ENCODE peak calls at places on chromosomes 16 and 17, in nine cellular contexts. One of them, this sample, is unnamed.

GRCh38 chr17:74354123-74354522 is 7.5 kb downstream of the BTBD17 start:
- DNase-seq in heart right ventricle: peak
- DNase-seq in GM23248: peak
- DNase-seq in lower leg skin: no peak
- DNase-seq in kidney epithelial cell: no peak
- DNase-seq in ovary: no peak
- DNase-seq in AG04450: no peak
- DNase-seq in mucosa of descending colon: no peak
- DNase-seq in dorsolateral prefrontal cortex: peak
- DNase-seq in this sample: no peak

GRCh38 chr16:51243836-51244483 is 92.9 kb upstream of the SALL1 start:
- DNase-seq in GM23248: no peak
- DNase-seq in AG04450: no peak
- DNase-seq in heart right ventricle: no peak
- DNase-seq in kidney epithelial cell: peak
- DNase-seq in mucosa of descending colon: no peak
- DNase-seq in ovary: no peak
- DNase-seq in lower leg skin: no peak
- DNase-seq in dorsolateral prefrontal cortex: no peak
- DNase-seq in this sample: no peak

GRCh38 chr17:72677714-72678390 is 414.6 kb downstream of the SLC39A11 start:
- DNase-seq in heart right ventricle: no peak
- DNase-seq in GM23248: peak
- DNase-seq in mucosa of descending colon: no peak
- DNase-seq in kidney epithelial cell: peak
- DNase-seq in dorsolateral prefrontal cortex: no peak
- DNase-seq in lower leg skin: no peak
- DNase-seq in ovary: no peak
- DNase-seq in AG04450: peak
- DNase-seq in this sample: no peak

GRCh38 chr17:59002848-59003247 is 103.8 kb downstream of the TRIM37 start:
- DNase-seq in mucosa of descending colon: no peak
- DNase-seq in heart right ventricle: no peak
- DNase-seq in kidney epithelial cell: no peak
- DNase-seq in lower leg skin: no peak
- DNase-seq in dorsolateral prefrontal cortex: no peak
- DNase-seq in ovary: no peak
- DNase-seq in AG04450: no peak
- DNase-seq in GM23248: peak
- DNase-seq in this sample: no peak

GRCh38 chr17:40482722-40483121 is 18.7 kb downstream of the TNS4 start:
- DNase-seq in ovary: no peak
- DNase-seq in lower leg skin: no peak
- DNase-seq in AG04450: no peak
- DNase-seq in heart right ventricle: no peak
- DNase-seq in mucosa of descending colon: no peak
- DNase-seq in dorsolateral prefrontal cortex: no peak
- DNase-seq in kidney epithelial cell: no peak
- DNase-seq in GM23248: no peak
- DNase-seq in this sample: no peak

GRCh38 chr17:17358060-17358751 is 55.0 kb downstream of the NT5M start:
- DNase-seq in mucosa of descending colon: no peak
- DNase-seq in ovary: no peak
- DNase-seq in kidney epithelial cell: no peak
- DNase-seq in AG04450: no peak
- DNase-seq in GM23248: no peak
- DNase-seq in dorsolateral prefrontal cortex: peak
- DNase-seq in heart right ventricle: no peak
- DNase-seq in lower leg skin: no peak
- DNase-seq in this sample: no peak

GRCh38 chr16:84042879-84043485 is 387 bp upstream of the SLC38A8 start:
- DNase-seq in AG04450: no peak
- DNase-seq in dorsolateral prefrontal cortex: no peak
- DNase-seq in ovary: no peak
- DNase-seq in GM23248: no peak
- DNase-seq in kidney epithelial cell: no peak
- DNase-seq in mucosa of descending colon: peak
- DNase-seq in heart right ventricle: no peak
- DNase-seq in lower leg skin: no peak
- DNase-seq in this sample: no peak

GRCh38 chr17:75110307-75110937 is 653 bp downstream of the ARMC7 start:
- DNase-seq in GM23248: peak
- DNase-seq in ovary: no peak
- DNase-seq in heart right ventricle: no peak
- DNase-seq in dorsolateral prefrontal cortex: no peak
- DNase-seq in kidney epithelial cell: no peak
- DNase-seq in lower leg skin: no peak
- DNase-seq in AG04450: no peak
- DNase-seq in mucosa of descending colon: no peak
- DNase-seq in this sample: no peak

GRCh38 chr16:66701516-66701915 is 5.0 kb upstream of the CMTM4 start:
- DNase-seq in lower leg skin: no peak
- DNase-seq in AG04450: no peak
- DNase-seq in heart right ventricle: no peak
- DNase-seq in GM23248: peak
- DNase-seq in mucosa of descending colon: no peak
- DNase-seq in kidney epithelial cell: no peak
- DNase-seq in dorsolateral prefrontal cortex: no peak
- DNase-seq in ovary: no peak
- DNase-seq in this sample: no peak

GRCh38 chr17:7048968-7049367 is 5.1 kb upstream of the SLC16A11 start:
- DNase-seq in dorsolateral prefrontal cortex: no peak
- DNase-seq in lower leg skin: no peak
- DNase-seq in GM23248: no peak
- DNase-seq in ovary: no peak
- DNase-seq in kidney epithelial cell: no peak
- DNase-seq in mucosa of descending colon: no peak
- DNase-seq in heart right ventricle: no peak
- DNase-seq in AG04450: no peak
- DNase-seq in this sample: no peak

GRCh38 chr16:6232060-6232459 is 1100.6 kb upstream of the RBFOX1 start:
- DNase-seq in AG04450: no peak
- DNase-seq in ovary: no peak
- DNase-seq in mucosa of descending colon: no peak
- DNase-seq in dorsolateral prefrontal cortex: no peak
- DNase-seq in GM23248: no peak
- DNase-seq in heart right ventricle: no peak
- DNase-seq in kidney epithelial cell: no peak
- DNase-seq in lower leg skin: no peak
- DNase-seq in this sample: no peak

GRCh38 chr17:8994319-8994718 is 27.0 kb upstream of the NTN1 start:
- DNase-seq in ovary: peak
- DNase-seq in kidney epithelial cell: peak
- DNase-seq in dorsolateral prefrontal cortex: no peak
- DNase-seq in heart right ventricle: peak
- DNase-seq in lower leg skin: no peak
- DNase-seq in GM23248: peak
- DNase-seq in AG04450: peak
- DNase-seq in mucosa of descending colon: peak
- DNase-seq in this sample: no peak

GRCh38 chr17:385195-385835 is 32.7 kb upstream of the RPH3AL start:
- DNase-seq in heart right ventricle: peak
- DNase-seq in lower leg skin: no peak
- DNase-seq in dorsolateral prefrontal cortex: no peak
- DNase-seq in mucosa of descending colon: peak
- DNase-seq in GM23248: peak
- DNase-seq in kidney epithelial cell: no peak
- DNase-seq in ovary: peak
- DNase-seq in AG04450: no peak
- DNase-seq in this sample: no peak

GRCh38 chr17:17044846-17045561 is 2.7 kb downstream of the MPRIP start:
- DNase-seq in mucosa of descending colon: no peak
- DNase-seq in kidney epithelial cell: no peak
- DNase-seq in GM23248: peak
- DNase-seq in AG04450: peak
- DNase-seq in dorsolateral prefrontal cortex: no peak
- DNase-seq in lower leg skin: no peak
- DNase-seq in ovary: no peak
- DNase-seq in heart right ventricle: no peak
- DNase-seq in this sample: no peak

GRCh38 chr17:30378191-30378796 is 433 bp upstream of the CPD start:
- DNase-seq in ovary: peak
- DNase-seq in AG04450: no peak
- DNase-seq in heart right ventricle: peak
- DNase-seq in kidney epithelial cell: no peak
- DNase-seq in dorsolateral prefrontal cortex: peak
- DNase-seq in lower leg skin: no peak
- DNase-seq in mucosa of descending colon: peak
- DNase-seq in GM23248: peak
- DNase-seq in this sample: peak

GRCh38 chr16:24845726-24846547 is at the start of gene SLC5A11:
- DNase-seq in heart right ventricle: no peak
- DNase-seq in mucosa of descending colon: no peak
- DNase-seq in kidney epithelial cell: no peak
- DNase-seq in lower leg skin: no peak
- DNase-seq in GM23248: no peak
- DNase-seq in ovary: no peak
- DNase-seq in dorsolateral prefrontal cortex: peak
- DNase-seq in AG04450: no peak
- DNase-seq in this sample: no peak

GRCh38 chr17:69733171-69734014 is 318.9 kb downstream of the MAP2K6 start:
- DNase-seq in AG04450: peak
- DNase-seq in kidney epithelial cell: peak
- DNase-seq in heart right ventricle: peak
- DNase-seq in lower leg skin: peak
- DNase-seq in ovary: no peak
- DNase-seq in GM23248: peak
- DNase-seq in dorsolateral prefrontal cortex: no peak
- DNase-seq in mucosa of descending colon: no peak
- DNase-seq in this sample: peak

GRCh38 chr16:1870365-1871082 is 1.4 kb downstream of the MEIOB start:
- DNase-seq in dorsolateral prefrontal cortex: no peak
- DNase-seq in heart right ventricle: no peak
- DNase-seq in AG04450: peak
- DNase-seq in GM23248: peak
- DNase-seq in lower leg skin: no peak
- DNase-seq in ovary: no peak
- DNase-seq in kidney epithelial cell: peak
- DNase-seq in mucosa of descending colon: no peak
- DNase-seq in this sample: no peak

GRCh38 chr17:5485270-5486205 is at the start of gene DERL2:
- DNase-seq in AG04450: no peak
- DNase-seq in mucosa of descending colon: no peak
- DNase-seq in heart right ventricle: no peak
- DNase-seq in GM23248: peak
- DNase-seq in ovary: no peak
- DNase-seq in kidney epithelial cell: no peak
- DNase-seq in dorsolateral prefrontal cortex: no peak
- DNase-seq in lower leg skin: no peak
- DNase-seq in this sample: no peak

GRCh38 chr17:38507921-38508569 is 79.8 kb downstream of the ARHGAP23 start:
- DNase-seq in ovary: no peak
- DNase-seq in AG04450: no peak
- DNase-seq in lower leg skin: no peak
- DNase-seq in kidney epithelial cell: no peak
- DNase-seq in GM23248: no peak
- DNase-seq in mucosa of descending colon: no peak
- DNase-seq in dorsolateral prefrontal cortex: no peak
- DNase-seq in heart right ventricle: no peak
- DNase-seq in this sample: no peak

GRCh38 chr16:25959216-25959615 is 267.5 kb downstream of the HS3ST4 start:
- DNase-seq in heart right ventricle: no peak
- DNase-seq in lower leg skin: no peak
- DNase-seq in dorsolateral prefrontal cortex: no peak
- DNase-seq in GM23248: no peak
- DNase-seq in mucosa of descending colon: no peak
- DNase-seq in ovary: no peak
- DNase-seq in AG04450: no peak
- DNase-seq in kidney epithelial cell: no peak
- DNase-seq in this sample: no peak
- H3K4me3 ChIP-seq in heart right ventricle: no peak
- H3K4me3 ChIP-seq in lower leg skin: no peak
- H3K4me3 ChIP-seq in dorsolateral prefrontal cortex: no peak
- H3K4me3 ChIP-seq in GM23248: no peak
- H3K4me3 ChIP-seq in mucosa of descending colon: no peak
- H3K4me3 ChIP-seq in ovary: no peak
- H3K4me3 ChIP-seq in AG04450: no peak
- H3K4me3 ChIP-seq in kidney epithelial cell: no peak
- H3K4me3 ChIP-seq in this sample: no peak

DNA sequence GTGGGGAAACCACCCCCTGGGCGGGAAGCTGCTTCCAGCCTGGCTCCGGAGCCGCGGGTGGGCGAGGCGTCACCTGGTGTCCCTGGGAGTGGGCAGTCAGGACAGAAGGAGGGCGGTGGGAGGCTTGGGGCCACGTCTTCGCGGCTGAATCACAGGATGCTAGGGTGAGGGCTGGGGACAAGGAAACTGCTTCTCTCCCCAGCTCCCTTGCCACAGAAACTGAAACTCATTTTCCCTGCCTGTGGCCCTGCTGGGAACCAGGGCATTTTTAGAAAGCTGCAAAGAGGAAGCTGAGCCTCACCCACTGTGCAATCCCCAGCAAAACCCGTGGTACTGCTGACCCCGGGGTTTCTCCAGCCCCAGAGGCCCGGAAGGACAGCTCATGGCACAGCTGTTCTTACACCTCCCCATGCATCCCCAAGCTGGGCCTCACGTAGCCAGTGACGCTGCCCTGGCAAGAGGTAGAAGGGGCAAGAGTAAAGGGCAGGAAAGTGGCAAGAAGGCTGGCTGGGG is 8.2 kb downstream of the RHBDF2 start:
- DNase-seq in mucosa of descending colon: peak
- DNase-seq in GM23248: peak
- DNase-seq in AG04450: peak
- DNase-seq in dorsolateral prefrontal cortex: peak
- DNase-seq in heart right ventricle: peak
- DNase-seq in lower leg skin: peak
- DNase-seq in kidney epithelial cell: no peak
- DNase-seq in ovary: no peak
- DNase-seq in this sample: peak
- H3K4me3 ChIP-seq in mucosa of descending colon: no peak
- H3K4me3 ChIP-seq in GM23248: no peak
- H3K4me3 ChIP-seq in AG04450: peak
- H3K4me3 ChIP-seq in dorsolateral prefrontal cortex: no peak
- H3K4me3 ChIP-seq in heart right ventricle: no peak
- H3K4me3 ChIP-seq in lower leg skin: no peak
- H3K4me3 ChIP-seq in kidney epithelial cell: no peak
- H3K4me3 ChIP-seq in ovary: no peak
- H3K4me3 ChIP-seq in this sample: no peak

DNA sequence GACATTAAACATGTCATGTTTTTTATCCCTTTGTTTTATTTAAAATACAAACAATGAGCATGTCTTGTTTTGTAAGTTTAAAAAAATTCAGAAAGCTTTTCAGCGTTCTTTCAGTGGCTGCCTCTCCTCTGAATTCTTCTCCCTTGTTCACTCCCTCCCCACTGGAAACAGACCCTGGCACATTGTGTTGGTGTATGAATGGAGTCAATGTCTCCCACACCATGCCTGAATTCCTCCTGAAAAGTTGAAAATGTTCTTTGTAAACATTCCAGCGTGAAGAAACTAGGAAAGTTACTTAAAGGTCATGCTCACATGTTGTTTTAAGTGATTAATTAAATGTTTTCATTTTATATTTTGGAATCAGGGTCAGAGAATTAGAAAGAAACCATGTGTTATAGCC is 136.9 kb upstream of the DYNLRB2 start:
- DNase-seq in kidney epithelial cell: no peak
- DNase-seq in lower leg skin: no peak
- DNase-seq in ovary: no peak
- DNase-seq in AG04450: no peak
- DNase-seq in mucosa of descending colon: no peak
- DNase-seq in heart right ventricle: no peak
- DNase-seq in GM23248: no peak
- DNase-seq in dorsolateral prefrontal cortex: no peak
- DNase-seq in this sample: no peak
- H3K4me3 ChIP-seq in kidney epithelial cell: no peak
- H3K4me3 ChIP-seq in lower leg skin: no peak
- H3K4me3 ChIP-seq in ovary: no peak
- H3K4me3 ChIP-seq in AG04450: no peak
- H3K4me3 ChIP-seq in mucosa of descending colon: no peak
- H3K4me3 ChIP-seq in heart right ventricle: no peak
- H3K4me3 ChIP-seq in GM23248: no peak
- H3K4me3 ChIP-seq in dorsolateral prefrontal cortex: no peak
- H3K4me3 ChIP-seq in this sample: no peak

GRCh38 chr17:14078027-14078426 is 8.7 kb downstream of the COX10 start:
- DNase-seq in heart right ventricle: no peak
- DNase-seq in GM23248: peak
- DNase-seq in AG04450: no peak
- DNase-seq in dorsolateral prefrontal cortex: no peak
- DNase-seq in mucosa of descending colon: no peak
- DNase-seq in ovary: no peak
- DNase-seq in lower leg skin: no peak
- DNase-seq in kidney epithelial cell: no peak
- DNase-seq in this sample: no peak
- H3K4me3 ChIP-seq in heart right ventricle: no peak
- H3K4me3 ChIP-seq in GM23248: no peak
- H3K4me3 ChIP-seq in AG04450: no peak
- H3K4me3 ChIP-seq in dorsolateral prefrontal cortex: no peak
- H3K4me3 ChIP-seq in mucosa of descending colon: no peak
- H3K4me3 ChIP-seq in ovary: no peak
- H3K4me3 ChIP-seq in lower leg skin: no peak
- H3K4me3 ChIP-seq in kidney epithelial cell: no peak
- H3K4me3 ChIP-seq in this sample: no peak